ENCODE peak calls at places on chromosomes 11 and 22, in four cellular contexts. K, C, H and Z are unnamed samples.

GRCh38 chr11:5380740-5381342 is 2.8 kb upstream of the OR51M1 start:
- DNase-seq in K (no peak), C (no peak), H (no peak), Z (peak)

GRCh38 chr22:24200616-24201212 is 19.4 kb downstream of the SUSD2 start:
- DNase-seq in K (no peak), C (peak), H (no peak), Z (no peak)

GRCh38 chr11:1597331-1597741 is 758 bp downstream of the KRTAP5-2 start:
- DNase-seq in K (no peak), C (no peak), H (no peak), Z (no peak)

GRCh38 chr11:87290304-87290922 is 252.7 kb downstream of the TMEM135 start:
- DNase-seq in K (peak), C (peak), H (no peak), Z (no peak)

GRCh38 chr11:84524422-84525051 is 1102.6 kb downstream of the DLG2 start:
- DNase-seq in K (no peak), C (no peak), H (no peak), Z (peak)

GRCh38 chr22:22368516-22368915 is 123.9 kb downstream of the VPREB1 start:
- DNase-seq in K (no peak), C (no peak), H (no peak), Z (no peak)

GRCh38 chr22:34334893-34335292 is 414.6 kb upstream of the LARGE1 start:
- DNase-seq in K (no peak), C (no peak), H (no peak), Z (no peak)

GRCh38 chr11:62805991-62806441 is 776 bp upstream of the NXF1 start:
- DNase-seq in K (no peak), C (no peak), H (no peak), Z (peak)

GRCh38 chr22:17205432-17205831 is 13.8 kb downstream of the ADA2 start:
- DNase-seq in K (peak), C (no peak), H (no peak), Z (peak)

GRCh38 chr22:35071784-35072183 is 5.8 kb downstream of the ISX start:
- DNase-seq in K (no peak), C (no peak), H (no peak), Z (no peak)